ENCODE peak calls at places on chromosomes 2 and 18, in six cellular contexts. X is GM13977, M is MCF 10A, C is IMR-90, D is mammary epithelial cell, A is fibroblast of the aortic adventitia. S is an unnamed sample.

GRCh38 chr18:77131652-77132368 is 773 bp downstream of the MBP start:
- DNase-seq in X (peak), M (peak), C (no peak), D (peak), A (peak), S (peak)

GRCh38 chr2:134207589-134208209 is 46.2 kb upstream of the MGAT5 start:
- DNase-seq in X (no peak), M (peak), C (peak), D (peak), A (peak), S (peak)

GRCh38 chr2:234308814-234309195 is 188.1 kb downstream of the ARL4C start:
- DNase-seq in X (peak), M (no peak), C (peak), D (no peak), A (peak), S (peak)

GRCh38 chr18:21486905-21487437 is 113.5 kb downstream of the ESCO1 start:
- DNase-seq in X (no peak), M (no peak), C (no peak), D (no peak), A (no peak), S (no peak)

GRCh38 chr2:37982847-37983246 is 57.8 kb downstream of the RMDN2 start:
- DNase-seq in X (no peak), M (no peak), C (no peak), D (no peak), A (no peak), S (no peak)

GRCh38 chr2:231523451-231524266 is 6.6 kb downstream of the NMUR1 start:
- DNase-seq in X (no peak), M (no peak), C (no peak), D (no peak), A (no peak), S (no peak)

GRCh38 chr2:197500503-197501179 is 462 bp downstream of the HSPE1 start:
- DNase-seq in X (peak), M (peak), C (peak), D (peak), A (peak), S (no peak)

GRCh38 chr2:200077210-200077650 is 121.8 kb downstream of the MAIP1 start:
- DNase-seq in X (no peak), M (peak), C (peak), D (peak), A (peak), S (no peak)

GRCh38 chr2:156005999-156006712 is 326.4 kb downstream of the NR4A2 start:
- DNase-seq in X (no peak), M (peak), C (no peak), D (peak), A (peak), S (no peak)

GRCh38 chr2:60299179-60299578 is 254.3 kb downstream of the BCL11A start:
- DNase-seq in X (no peak), M (no peak), C (no peak), D (no peak), A (no peak), S (no peak)

GRCh38 chr2:117980381-117980780 is 33.5 kb downstream of the CCDC93 start:
- DNase-seq in X (no peak), M (no peak), C (peak), D (peak), A (no peak), S (no peak)

GRCh38 chr18:55635439-55635838 is 47.4 kb upstream of the TCF4 start:
- DNase-seq in X (no peak), M (no peak), C (no peak), D (no peak), A (peak), S (no peak)

GRCh38 chr2:28904802-28905499 is 10.5 kb downstream of the WDR43 start:
- DNase-seq in X (no peak), M (no peak), C (no peak), D (no peak), A (no peak), S (no peak)

GRCh38 chr2:215903208-215903607 is 110.1 kb downstream of the MREG start:
- DNase-seq in X (no peak), M (peak), C (no peak), D (peak), A (no peak), S (no peak)

DNA sequence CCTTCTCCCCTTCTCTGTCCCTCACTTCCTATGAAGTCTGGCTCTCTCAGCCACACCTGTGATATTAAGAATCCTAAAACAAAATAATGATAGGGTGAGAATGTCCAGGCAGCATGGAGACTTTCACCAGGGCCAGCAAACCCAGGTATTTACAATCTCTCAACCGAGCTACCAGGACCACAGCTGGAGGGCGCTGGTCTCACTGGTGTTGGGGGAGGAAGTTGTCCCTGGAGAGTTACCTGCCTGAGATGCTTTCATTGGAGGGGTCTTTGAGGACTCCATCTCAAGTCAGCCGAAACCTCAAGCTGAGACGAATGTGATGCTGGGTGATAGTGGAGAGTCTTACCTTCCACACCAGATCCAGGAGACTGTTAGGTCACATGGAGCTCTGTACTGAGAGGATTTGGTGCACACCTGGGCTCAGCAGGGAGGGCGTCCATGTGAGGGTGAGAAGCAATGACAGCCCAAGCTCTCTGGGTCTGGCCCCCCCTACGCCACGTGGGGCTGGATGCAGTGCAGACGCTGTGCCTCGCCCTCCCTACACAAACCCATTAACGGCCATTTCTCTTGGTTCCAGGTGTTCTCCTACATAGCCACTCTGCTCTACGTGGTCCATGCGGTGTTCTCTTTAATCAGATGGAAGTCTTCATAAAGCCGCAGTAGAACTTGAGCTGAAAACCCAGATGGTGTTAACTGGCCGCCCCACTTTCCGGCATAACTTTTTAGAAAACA is 27.5 kb downstream of the MAL start:
- DNase-seq in X (no peak), M (no peak), C (no peak), D (no peak), A (no peak), S (no peak)
- TF ChIP-seq CTCF in X (no peak), M (no peak), C (no peak), D (no peak), A (no peak), S (no peak)

GRCh38 chr18:79574938-79575525 is 104.6 kb upstream of the CTDP1 start:
- DNase-seq in X (no peak), M (no peak), C (no peak), D (no peak), A (no peak), S (no peak)

GRCh38 chr18:79578396-79579260 is 101.0 kb upstream of the CTDP1 start:
- DNase-seq in X (no peak), M (no peak), C (no peak), D (no peak), A (no peak), S (no peak)

GRCh38 chr18:79575891-79576685 is 103.5 kb upstream of the CTDP1 start:
- DNase-seq in X (no peak), M (no peak), C (peak), D (no peak), A (peak), S (no peak)

GRCh38 chr18:79577451-79578395 is 101.9 kb upstream of the CTDP1 start:
- DNase-seq in X (no peak), M (no peak), C (peak), D (no peak), A (no peak), S (no peak)

GRCh38 chr18:79576686-79577351 is 102.8 kb upstream of the CTDP1 start:
- DNase-seq in X (no peak), M (no peak), C (peak), D (no peak), A (peak), S (no peak)
- TF ChIP-seq CTCF in X (no peak), M (no peak), C (no peak), D (no peak), A (no peak), S (no peak)

DNA sequence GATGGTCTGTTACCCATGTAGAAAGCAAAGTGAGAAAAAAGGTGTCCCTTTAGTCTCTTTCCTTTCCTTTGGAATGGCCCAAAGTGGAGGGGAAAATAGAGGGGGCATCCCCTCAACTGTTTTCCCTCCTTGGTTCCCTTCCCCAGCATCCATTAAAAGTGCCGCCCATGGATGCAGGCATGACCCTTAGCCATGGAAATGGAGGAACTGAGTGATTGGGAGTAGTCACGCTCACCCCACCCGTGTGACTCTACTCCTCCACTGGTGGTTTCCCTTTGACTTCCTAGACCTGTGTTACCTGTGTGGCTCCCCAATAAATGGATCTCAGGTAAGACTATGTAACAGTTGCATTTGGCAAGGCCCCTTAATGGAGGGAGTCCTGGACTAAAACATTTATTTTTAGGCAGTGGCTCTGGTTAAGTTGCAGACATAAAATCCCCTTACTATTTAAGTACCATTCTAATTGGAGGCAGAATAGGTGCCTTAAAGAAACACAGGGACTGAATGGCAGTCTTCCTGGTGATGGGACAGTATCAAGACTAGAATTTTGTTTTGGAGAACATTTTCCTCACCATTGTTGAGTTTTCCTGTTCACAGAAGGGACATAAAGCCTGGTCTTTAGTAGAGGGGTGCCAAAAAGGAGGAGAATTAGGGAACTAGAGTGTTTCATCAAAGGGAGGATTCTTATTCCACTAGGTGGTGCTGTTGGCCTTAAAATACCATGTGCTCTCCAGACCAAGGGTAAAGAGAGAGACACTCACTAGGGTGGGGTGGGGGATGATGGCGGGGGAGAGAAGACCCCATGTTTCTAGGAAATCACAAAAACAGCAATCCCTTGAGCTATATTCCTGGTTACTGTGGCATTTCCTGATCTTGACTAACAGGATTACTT is 25.7 kb upstream of the PLA2R1 start:
- DNase-seq in X (no peak), M (peak), C (peak), D (peak), A (peak), S (no peak)
- TF ChIP-seq CTCF in X (peak), M (peak), C (peak), D (peak), A (peak), S (no peak)

DNA sequence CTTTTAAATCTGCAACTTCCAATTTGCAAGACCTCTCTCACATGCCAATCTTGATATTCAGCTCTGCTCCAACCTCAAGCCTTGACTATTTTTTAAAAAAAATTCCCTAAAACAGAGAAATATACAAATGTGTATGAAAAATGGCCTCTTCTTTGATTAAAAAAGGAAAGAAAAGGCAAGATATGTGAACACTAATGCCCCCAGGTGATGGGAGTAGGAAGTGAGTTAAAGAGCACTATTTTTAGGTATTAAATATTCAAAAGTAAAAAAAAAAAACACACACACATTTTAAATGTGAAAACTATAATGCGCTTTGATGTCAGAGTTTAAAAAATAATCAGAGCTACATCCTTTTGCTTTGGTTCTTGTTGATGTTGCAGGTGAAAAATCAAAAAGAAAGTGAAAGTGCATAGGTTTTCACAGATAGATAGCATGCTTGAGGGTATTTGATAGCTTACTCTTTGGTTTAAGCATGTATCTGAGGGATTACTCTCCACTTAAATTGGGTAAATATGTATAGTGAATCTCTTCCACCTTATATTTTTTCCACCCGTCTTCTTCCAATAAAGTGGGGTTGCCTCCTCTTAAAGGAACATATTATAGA is 406.0 kb upstream of the POU3F3 start:
- DNase-seq in X (no peak), M (peak), C (no peak), D (no peak), A (no peak), S (no peak)
- TF ChIP-seq CTCF in X (no peak), M (peak), C (no peak), D (no peak), A (no peak), S (no peak)

DNA sequence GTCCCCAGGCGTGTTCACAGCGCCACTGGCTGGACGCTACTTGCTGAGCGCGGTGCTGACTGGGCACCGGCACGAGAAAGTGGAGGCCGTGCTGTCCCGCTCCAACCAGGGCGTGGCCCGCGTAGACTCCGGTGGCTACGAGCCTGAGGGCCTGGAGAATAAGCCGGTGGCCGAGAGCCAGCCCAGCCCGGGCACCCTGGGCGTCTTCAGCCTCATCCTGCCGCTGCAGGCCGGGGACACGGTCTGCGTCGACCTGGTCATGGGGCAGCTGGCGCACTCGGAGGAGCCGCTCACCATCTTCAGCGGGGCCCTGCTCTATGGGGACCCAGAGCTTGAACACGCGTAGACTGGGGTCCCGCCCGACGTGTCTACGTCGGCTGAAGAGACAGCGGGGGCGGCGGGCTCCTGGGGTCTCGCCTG is 892 bp upstream of the KHK start:
- DNase-seq in X (peak), M (peak), C (peak), D (peak), A (peak), S (peak)
- TF ChIP-seq CTCF in X (peak), M (no peak), C (peak), D (peak), A (peak), S (peak)

GRCh38 chr2:150599889-150600288 is 112.4 kb upstream of the RND3 start:
- DNase-seq in X (no peak), M (no peak), C (no peak), D (no peak), A (no peak), S (no peak)
- TF ChIP-seq CTCF in X (no peak), M (peak), C (no peak), D (peak), A (peak), S (no peak)